ENCODE peak calls at places on chromosomes 6 and 20, in five cellular contexts. One of them, this sample, is unnamed.

GRCh38 chr6:30264731-30265130 is 51.5 kb upstream of the TRIM26 start:
- DNase-seq in GM13976: no peak
- DNase-seq in brain microvascular endothelial cell: peak
- DNase-seq in H9: no peak
- DNase-seq in neural crest cell: no peak
- DNase-seq in this sample: no peak

GRCh38 chr20:6245436-6245835 is 122.6 kb upstream of the FERMT1 start:
- DNase-seq in GM13976: no peak
- DNase-seq in H9: no peak
- DNase-seq in neural crest cell: no peak
- DNase-seq in brain microvascular endothelial cell: no peak
- DNase-seq in this sample: no peak

GRCh38 chr6:11363881-11364576 is 131.6 kb upstream of the NEDD9 start:
- DNase-seq in neural crest cell: no peak
- DNase-seq in brain microvascular endothelial cell: no peak
- DNase-seq in GM13976: no peak
- DNase-seq in H9: no peak
- DNase-seq in this sample: no peak

GRCh38 chr6:87481936-87482335 is 9.2 kb downstream of the SLC35A1 start:
- DNase-seq in H9: no peak
- DNase-seq in neural crest cell: no peak
- DNase-seq in GM13976: no peak
- DNase-seq in brain microvascular endothelial cell: no peak
- DNase-seq in this sample: no peak

GRCh38 chr6:38179300-38179699 is 359.8 kb downstream of the ZFAND3 start:
- DNase-seq in GM13976: no peak
- DNase-seq in H9: peak
- DNase-seq in neural crest cell: no peak
- DNase-seq in brain microvascular endothelial cell: no peak
- DNase-seq in this sample: no peak

GRCh38 chr6:140566706-140567330 is 1192.4 kb upstream of the CITED2 start:
- DNase-seq in brain microvascular endothelial cell: peak
- DNase-seq in GM13976: no peak
- DNase-seq in neural crest cell: no peak
- DNase-seq in H9: no peak
- DNase-seq in this sample: no peak

GRCh38 chr6:2663123-2663522 is 87.6 kb downstream of the MYLK4 start:
- DNase-seq in neural crest cell: no peak
- DNase-seq in GM13976: no peak
- DNase-seq in H9: no peak
- DNase-seq in brain microvascular endothelial cell: no peak
- DNase-seq in this sample: no peak

GRCh38 chr6:135144678-135145508 is 36.2 kb upstream of the MYB start:
- DNase-seq in GM13976: no peak
- DNase-seq in neural crest cell: no peak
- DNase-seq in H9: no peak
- DNase-seq in brain microvascular endothelial cell: peak
- DNase-seq in this sample: no peak

GRCh38 chr6:105601541-105602174 is 198.8 kb upstream of the PREP start:
- DNase-seq in brain microvascular endothelial cell: peak
- DNase-seq in H9: no peak
- DNase-seq in neural crest cell: no peak
- DNase-seq in GM13976: peak
- DNase-seq in this sample: peak

GRCh38 chr6:96542702-96543101 is 20.2 kb upstream of the FHL5 start:
- DNase-seq in H9: no peak
- DNase-seq in GM13976: no peak
- DNase-seq in brain microvascular endothelial cell: no peak
- DNase-seq in neural crest cell: no peak
- DNase-seq in this sample: no peak

GRCh38 chr6:51468704-51469103 is 618.7 kb downstream of the PKHD1 start:
- DNase-seq in brain microvascular endothelial cell: no peak
- DNase-seq in neural crest cell: no peak
- DNase-seq in H9: no peak
- DNase-seq in GM13976: no peak
- DNase-seq in this sample: no peak

GRCh38 chr6:28158318-28158717 is 16.6 kb downstream of the ZKSCAN8 start:
- DNase-seq in H9: no peak
- DNase-seq in neural crest cell: no peak
- DNase-seq in GM13976: no peak
- DNase-seq in brain microvascular endothelial cell: no peak
- DNase-seq in this sample: no peak
- TF ChIP-seq CTCF in H9: no peak
- TF ChIP-seq CTCF in neural crest cell: no peak
- TF ChIP-seq CTCF in GM13976: no peak
- TF ChIP-seq CTCF in brain microvascular endothelial cell: no peak
- TF ChIP-seq CTCF in this sample: no peak

DNA sequence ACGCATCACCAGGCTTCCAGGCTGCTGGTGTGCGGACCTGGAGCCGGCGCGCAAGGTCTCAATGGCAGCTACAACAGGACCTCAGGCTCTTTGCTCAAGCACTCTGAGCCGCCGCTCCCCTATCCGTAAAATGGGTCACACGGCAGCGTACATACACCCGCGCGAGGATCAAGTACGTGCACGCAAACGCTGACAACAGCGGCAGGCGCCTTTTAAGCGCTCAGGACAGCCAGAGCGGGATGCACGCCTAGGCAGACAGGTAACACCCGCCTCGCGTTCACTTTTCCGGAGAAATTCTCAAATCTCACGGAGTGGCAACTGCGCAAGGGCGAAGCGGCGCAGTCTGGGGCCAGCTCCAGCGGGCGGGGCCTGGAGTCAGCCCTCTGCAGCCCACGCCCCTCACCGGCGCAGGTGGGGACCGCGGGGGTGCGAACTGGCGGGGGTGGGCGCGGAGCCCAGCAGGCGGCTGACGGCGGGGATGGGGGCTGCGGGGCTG is 535 bp downstream of the EXOC2 start:
- DNase-seq in H9: peak
- DNase-seq in neural crest cell: peak
- DNase-seq in GM13976: peak
- DNase-seq in brain microvascular endothelial cell: peak
- DNase-seq in this sample: peak
- TF ChIP-seq CTCF in H9: no peak
- TF ChIP-seq CTCF in neural crest cell: no peak
- TF ChIP-seq CTCF in GM13976: no peak
- TF ChIP-seq CTCF in brain microvascular endothelial cell: no peak
- TF ChIP-seq CTCF in this sample: no peak

GRCh38 chr20:53678990-53679596 is 85.5 kb upstream of the ZNF217 start:
- DNase-seq in GM13976: no peak
- DNase-seq in H9: no peak
- DNase-seq in neural crest cell: no peak
- DNase-seq in brain microvascular endothelial cell: no peak
- DNase-seq in this sample: no peak
- TF ChIP-seq CTCF in GM13976: no peak
- TF ChIP-seq CTCF in H9: no peak
- TF ChIP-seq CTCF in neural crest cell: no peak
- TF ChIP-seq CTCF in brain microvascular endothelial cell: no peak
- TF ChIP-seq CTCF in this sample: no peak

GRCh38 chr6:68968301-68968649 is 333.2 kb downstream of the ADGRB3 start:
- DNase-seq in GM13976: no peak
- DNase-seq in neural crest cell: no peak
- DNase-seq in H9: no peak
- DNase-seq in brain microvascular endothelial cell: no peak
- DNase-seq in this sample: no peak

GRCh38 chr6:68967549-68968300 is 332.6 kb downstream of the ADGRB3 start:
- DNase-seq in neural crest cell: peak
- DNase-seq in brain microvascular endothelial cell: peak
- DNase-seq in GM13976: peak
- DNase-seq in H9: peak
- DNase-seq in this sample: peak
- TF ChIP-seq CTCF in neural crest cell: peak
- TF ChIP-seq CTCF in brain microvascular endothelial cell: peak
- TF ChIP-seq CTCF in GM13976: peak
- TF ChIP-seq CTCF in H9: peak
- TF ChIP-seq CTCF in this sample: peak

GRCh38 chr6:1437553-1438406 is 48.4 kb downstream of the FOXF2 start:
- DNase-seq in GM13976: no peak
- DNase-seq in brain microvascular endothelial cell: no peak
- DNase-seq in H9: peak
- DNase-seq in neural crest cell: no peak
- DNase-seq in this sample: no peak

GRCh38 chr6:1439349-1439748 is 50.0 kb downstream of the FOXF2 start:
- DNase-seq in GM13976: no peak
- DNase-seq in brain microvascular endothelial cell: no peak
- DNase-seq in H9: no peak
- DNase-seq in neural crest cell: no peak
- DNase-seq in this sample: no peak

GRCh38 chr6:1438471-1438881 is 49.1 kb downstream of the FOXF2 start:
- DNase-seq in brain microvascular endothelial cell: no peak
- DNase-seq in H9: no peak
- DNase-seq in neural crest cell: no peak
- DNase-seq in GM13976: no peak
- DNase-seq in this sample: no peak

DNA sequence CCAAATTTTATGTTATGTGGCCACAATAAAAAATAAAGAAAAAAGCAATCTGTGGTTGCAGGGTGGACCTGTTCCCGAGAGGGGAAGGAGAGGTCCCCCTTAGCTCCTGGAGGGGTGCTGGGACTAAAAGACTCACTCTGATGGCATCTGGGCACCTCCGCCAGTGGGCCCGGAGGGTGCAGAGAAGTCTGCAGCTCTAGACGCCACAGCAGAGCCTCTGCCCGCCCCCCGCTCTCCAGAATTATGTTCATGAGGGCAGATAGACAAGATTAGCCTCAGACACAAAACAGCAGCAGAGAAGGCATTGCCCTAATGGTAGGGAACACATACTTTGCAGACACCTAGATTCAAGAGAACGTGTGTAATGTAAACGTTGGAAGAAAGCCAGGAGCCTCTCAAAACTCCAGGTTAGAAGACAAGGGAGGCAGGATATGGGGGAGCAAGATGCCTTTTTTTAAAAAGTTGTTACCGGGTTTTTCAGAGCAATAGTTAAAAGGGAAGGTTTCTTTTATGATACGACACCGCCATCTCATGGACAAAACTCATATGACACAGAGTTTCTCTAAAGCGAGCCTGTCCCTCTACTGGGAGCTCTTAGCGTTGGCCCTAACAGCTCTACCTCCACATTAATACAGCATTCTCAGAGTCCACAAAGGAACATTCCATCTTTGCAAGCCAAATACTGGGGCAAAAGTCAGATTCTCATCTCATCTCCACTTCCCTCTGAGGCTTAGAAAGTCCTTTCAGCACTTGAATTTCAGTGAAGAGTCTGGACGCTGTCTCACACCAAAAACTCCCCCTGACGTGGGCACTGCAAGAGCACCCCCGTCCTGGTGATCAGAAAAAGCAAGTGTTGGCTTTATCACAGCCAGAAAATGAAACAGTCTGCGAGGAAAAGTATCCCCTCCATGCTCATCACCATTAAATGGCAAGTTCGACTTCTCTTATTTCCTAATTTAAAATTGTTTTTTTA is 47.2 kb downstream of the FOXF2 start:
- DNase-seq in GM13976: peak
- DNase-seq in neural crest cell: peak
- DNase-seq in brain microvascular endothelial cell: peak
- DNase-seq in H9: peak
- DNase-seq in this sample: peak
- TF ChIP-seq CTCF in GM13976: peak
- TF ChIP-seq CTCF in neural crest cell: peak
- TF ChIP-seq CTCF in brain microvascular endothelial cell: peak
- TF ChIP-seq CTCF in H9: peak
- TF ChIP-seq CTCF in this sample: peak

DNA sequence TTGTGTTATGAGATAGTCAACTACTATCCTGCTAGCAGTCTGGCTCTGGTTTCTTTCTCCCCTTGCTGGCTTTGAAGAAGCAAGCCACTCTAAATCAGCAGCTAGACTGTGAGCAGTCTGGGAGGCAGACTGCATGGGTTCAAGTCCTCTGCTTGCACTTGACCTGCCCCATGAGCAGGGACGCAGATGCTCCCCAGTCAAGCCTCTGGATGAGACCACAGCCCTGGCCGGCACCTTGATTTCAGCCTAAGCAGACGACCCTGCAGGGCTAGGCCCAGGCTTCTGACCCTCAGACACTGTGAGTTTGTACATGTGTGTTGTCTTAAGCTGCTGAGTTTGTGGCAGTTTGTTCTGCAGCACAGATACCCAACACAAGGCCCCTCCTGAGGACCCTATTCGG is 105.8 kb downstream of the SULF2 start:
- DNase-seq in brain microvascular endothelial cell: no peak
- DNase-seq in neural crest cell: no peak
- DNase-seq in GM13976: no peak
- DNase-seq in H9: no peak
- DNase-seq in this sample: no peak
- TF ChIP-seq CTCF in brain microvascular endothelial cell: no peak
- TF ChIP-seq CTCF in neural crest cell: no peak
- TF ChIP-seq CTCF in GM13976: no peak
- TF ChIP-seq CTCF in H9: no peak
- TF ChIP-seq CTCF in this sample: no peak

DNA sequence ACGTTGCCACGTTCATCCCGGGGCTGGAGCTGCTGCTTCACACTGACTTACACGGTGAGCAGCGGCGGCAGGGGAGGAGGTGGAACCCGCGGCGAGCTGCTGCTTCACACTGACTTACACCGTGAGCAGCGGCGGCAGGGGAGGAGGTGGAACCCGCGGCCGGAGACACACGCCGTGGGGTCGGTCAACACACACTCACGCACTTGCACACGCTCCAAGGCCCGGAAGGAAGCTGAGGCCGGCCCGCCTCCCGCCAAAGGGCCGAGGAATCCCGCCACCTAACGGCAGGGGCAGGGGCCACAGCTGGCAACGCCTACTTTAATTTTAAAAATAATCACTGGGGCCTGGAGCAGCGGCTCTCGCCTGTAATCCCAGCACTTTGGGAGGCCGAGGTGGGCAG is 94.4 kb upstream of the FOXC1 start:
- DNase-seq in GM13976: no peak
- DNase-seq in neural crest cell: no peak
- DNase-seq in H9: no peak
- DNase-seq in brain microvascular endothelial cell: no peak
- DNase-seq in this sample: no peak
- TF ChIP-seq CTCF in GM13976: no peak
- TF ChIP-seq CTCF in neural crest cell: no peak
- TF ChIP-seq CTCF in H9: peak
- TF ChIP-seq CTCF in brain microvascular endothelial cell: no peak
- TF ChIP-seq CTCF in this sample: no peak

DNA sequence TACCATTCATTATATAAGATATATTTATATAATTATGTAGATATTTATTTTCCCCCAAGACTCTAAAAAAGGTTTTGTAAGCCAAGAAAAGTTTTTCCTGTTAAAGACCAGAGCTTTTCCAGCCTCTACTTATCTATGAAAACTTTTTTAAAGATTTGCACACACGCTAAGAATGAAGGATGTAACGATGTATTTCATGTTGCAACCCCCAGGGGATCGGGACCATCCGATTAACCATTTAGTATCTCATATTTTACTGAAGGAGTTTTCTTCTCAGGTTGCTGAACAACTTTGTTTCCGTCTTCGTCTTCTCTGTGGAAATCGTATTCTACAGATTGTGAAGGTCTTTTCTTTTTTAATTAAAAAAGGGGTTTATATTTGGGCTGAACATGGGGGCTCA is 70.0 kb upstream of the SASH1 start:
- DNase-seq in GM13976: no peak
- DNase-seq in neural crest cell: no peak
- DNase-seq in H9: no peak
- DNase-seq in brain microvascular endothelial cell: no peak
- DNase-seq in this sample: no peak
- TF ChIP-seq CTCF in GM13976: no peak
- TF ChIP-seq CTCF in neural crest cell: no peak
- TF ChIP-seq CTCF in H9: no peak
- TF ChIP-seq CTCF in brain microvascular endothelial cell: no peak
- TF ChIP-seq CTCF in this sample: no peak